ENCODE peak calls at places on chromosome 5, in five cellular contexts. P is upper lobe of right lung, Q is fibroblast of lung, N is AG04450, C is aorta. S is an unnamed sample.

GRCh38 chr5:73496984-73497457 is 1.2 kb upstream of the BTF3 start:
- DNase-seq in Q (peak), N (peak), P (no peak), C (no peak), S (no peak)

GRCh38 chr5:56326770-56327169 is 93.6 kb upstream of the ANKRD55 start:
- DNase-seq in C (no peak), Q (no peak), P (no peak), N (no peak), S (no peak)

GRCh38 chr5:120516799-120517198 is 52.7 kb downstream of the PRR16 start:
- DNase-seq in P (no peak), Q (peak), N (no peak), C (no peak), S (no peak)

GRCh38 chr5:169656125-169656990 is 19.3 kb downstream of the DOCK2 start:
- DNase-seq in C (no peak), Q (no peak), P (no peak), N (no peak), S (no peak)

GRCh38 chr5:173785866-173786265 is 102.3 kb upstream of the CPEB4 start:
- DNase-seq in P (no peak), N (no peak), C (no peak), Q (no peak), S (no peak)

GRCh38 chr5:102539598-102539997 is 40.8 kb upstream of the SLCO6A1 start:
- DNase-seq in N (no peak), Q (no peak), P (no peak), C (no peak), S (no peak)

GRCh38 chr5:35794688-35795375 is 61.9 kb upstream of the IL7R start:
- DNase-seq in P (no peak), C (no peak), N (no peak), Q (no peak), S (no peak)

GRCh38 chr5:103452666-103453065 is 109.9 kb downstream of the NUDT12 start:
- DNase-seq in N (no peak), Q (no peak), C (peak), P (no peak), S (no peak)

GRCh38 chr5:133499896-133500295 is 112.4 kb downstream of the FSTL4 start:
- DNase-seq in N (no peak), C (no peak), Q (no peak), P (no peak), S (no peak)

GRCh38 chr5:14101922-14102321 is 41.2 kb upstream of the TRIO start:
- DNase-seq in N (no peak), Q (no peak), C (no peak), P (no peak), S (no peak)

GRCh38 chr5:173562451-173562850 is 54.0 kb downstream of the BOD1 start:
- DNase-seq in P (no peak), N (no peak), Q (no peak), C (no peak), S (no peak)

DNA sequence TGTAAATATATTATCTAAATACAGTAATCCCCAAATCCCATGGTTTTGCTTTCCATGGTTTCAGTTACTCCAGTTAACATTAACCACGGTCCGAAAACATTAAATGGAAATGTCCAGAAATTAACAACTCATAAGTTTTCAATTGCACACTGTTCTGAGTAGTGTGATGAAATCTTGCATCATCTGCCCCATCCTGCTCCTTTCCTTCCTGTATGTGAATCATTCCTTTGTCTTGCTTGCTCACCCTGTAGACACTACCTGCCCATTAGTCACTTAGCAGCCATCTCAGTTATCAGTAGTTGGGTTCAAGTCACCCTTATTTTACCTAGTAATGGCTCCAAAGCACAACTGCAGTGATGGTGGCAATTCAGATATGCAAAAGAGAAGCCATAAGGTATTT is 1568.5 kb upstream of the WWC1 start:
- DNase-seq in P (no peak), C (no peak), N (no peak), Q (peak), S (no peak)
- H3K27ac ChIP-seq in P (no peak), C (no peak), N (no peak), Q (no peak), S (no peak)

GRCh38 chr5:113163328-113163727 is 186.7 kb downstream of the DCP2 start:
- DNase-seq in N (no peak), P (no peak), Q (no peak), C (no peak), S (no peak)
- H3K27ac ChIP-seq in N (no peak), P (no peak), Q (no peak), C (no peak), S (no peak)

DNA sequence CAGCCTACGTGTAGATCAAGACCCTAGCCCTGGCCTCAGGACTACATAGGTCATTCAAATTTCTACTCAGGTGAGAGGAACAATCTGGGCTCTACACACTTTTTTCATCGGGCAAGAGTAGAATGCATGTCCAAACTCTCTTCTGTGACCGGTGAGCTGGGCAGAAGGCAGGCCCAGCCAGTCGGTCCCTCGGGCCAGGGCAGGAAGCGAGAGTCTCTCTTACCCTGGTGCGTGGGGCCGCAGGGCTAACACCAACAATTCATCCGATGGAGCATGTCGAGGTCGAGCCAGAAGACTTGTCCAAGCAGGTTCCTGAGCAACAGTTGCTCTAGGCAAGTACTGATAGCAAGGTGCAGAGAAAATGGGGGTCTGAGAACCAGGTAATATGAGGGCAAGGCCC is 88.5 kb downstream of the KLHL3 start:
- DNase-seq in P (no peak), C (no peak), Q (no peak), N (no peak), S (no peak)
- H3K27ac ChIP-seq in P (no peak), C (no peak), Q (no peak), N (no peak), S (peak)

GRCh38 chr5:68444048-68444447 is 228.5 kb downstream of the PIK3R1 start:
- DNase-seq in N (no peak), P (no peak), C (no peak), Q (no peak), S (no peak)

GRCh38 chr5:68443091-68443490 is 227.5 kb downstream of the PIK3R1 start:
- DNase-seq in N (no peak), Q (no peak), C (no peak), P (no peak), S (no peak)

GRCh38 chr5:68440255-68440654 is 224.7 kb downstream of the PIK3R1 start:
- DNase-seq in C (no peak), P (no peak), Q (no peak), N (no peak), S (no peak)

GRCh38 chr5:68440666-68441065 is 225.1 kb downstream of the PIK3R1 start:
- DNase-seq in C (no peak), N (no peak), Q (no peak), P (no peak), S (no peak)

DNA sequence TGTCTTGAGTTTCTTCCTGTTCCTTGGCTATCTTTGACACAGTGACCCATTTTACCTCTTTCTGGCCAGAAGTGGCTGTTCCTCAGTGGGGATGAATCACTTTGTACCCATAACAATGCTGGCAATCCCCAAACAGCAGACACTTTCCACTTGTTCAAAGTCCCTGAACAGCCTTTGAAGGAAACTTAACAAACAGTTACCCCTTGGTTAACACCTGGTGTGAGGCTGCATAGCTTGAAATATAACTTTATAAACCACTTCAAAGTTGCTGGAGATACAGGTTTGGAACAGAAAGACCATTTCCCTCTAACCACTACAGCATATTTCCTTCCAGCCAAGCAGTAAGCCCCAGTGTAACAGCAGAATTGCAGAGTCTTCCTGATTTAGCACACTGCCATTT is 225.8 kb downstream of the PIK3R1 start:
- DNase-seq in Q (no peak), P (no peak), C (no peak), N (no peak), S (no peak)
- H3K27ac ChIP-seq in Q (no peak), P (no peak), C (no peak), N (no peak), S (no peak)

GRCh38 chr5:1633605-1634336 is 110.0 kb upstream of the LPCAT1 start:
- DNase-seq in C (peak), N (no peak), Q (peak), P (peak), S (peak)
- H3K27ac ChIP-seq in C (peak), N (no peak), Q (peak), P (peak), S (peak)

GRCh38 chr5:151408633-151409243 is 38.7 kb upstream of the SLC36A1 start:
- DNase-seq in C (no peak), N (no peak), P (no peak), Q (no peak), S (no peak)

GRCh38 chr5:151405334-151405872 is 42.0 kb upstream of the SLC36A1 start:
- DNase-seq in C (no peak), P (no peak), N (no peak), Q (no peak), S (no peak)

DNA sequence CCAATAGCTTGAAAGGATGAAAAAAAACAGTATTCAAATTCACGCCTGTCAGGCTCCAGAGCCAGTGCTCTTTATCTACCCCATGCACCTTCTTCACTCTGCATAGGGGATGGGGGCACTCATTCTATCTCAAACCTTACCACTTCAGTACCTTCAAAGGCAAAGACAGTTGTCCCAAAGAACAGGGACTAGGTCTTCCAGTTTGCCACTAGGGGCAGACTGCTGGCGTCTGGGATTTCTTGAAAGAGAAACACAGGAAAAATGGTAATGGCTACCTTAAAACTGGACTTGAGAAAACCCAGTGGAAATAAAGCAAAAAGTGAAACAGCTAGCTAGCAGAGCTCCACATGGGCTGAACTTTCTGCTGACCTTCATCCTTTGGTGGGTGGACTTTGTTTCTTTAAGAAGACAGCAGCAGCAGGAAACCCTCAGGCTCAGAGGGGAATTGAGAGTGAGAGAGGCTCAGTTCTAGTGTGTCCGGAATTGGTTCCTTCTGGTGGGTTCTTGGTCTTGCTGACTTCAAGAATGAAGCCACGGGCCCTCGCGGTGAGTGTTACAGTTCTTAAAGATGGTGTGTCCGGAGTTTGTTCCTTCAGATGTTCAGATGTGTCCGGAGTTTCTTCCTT is 41.0 kb upstream of the SLC36A1 start:
- DNase-seq in C (no peak), P (no peak), Q (no peak), N (no peak), S (no peak)
- H3K27ac ChIP-seq in C (no peak), P (no peak), Q (no peak), N (no peak), S (no peak)

GRCh38 chr5:180008433-180008832 is 63.1 kb downstream of the RNF130 start:
- DNase-seq in N (no peak), C (no peak), Q (no peak), P (no peak), S (no peak)

GRCh38 chr5:180003145-180003544 is 68.4 kb downstream of the RNF130 start:
- DNase-seq in N (no peak), P (no peak), C (no peak), Q (no peak), S (no peak)

GRCh38 chr5:180006116-180006515 is 65.4 kb downstream of the RNF130 start:
- DNase-seq in C (no peak), P (no peak), Q (no peak), N (no peak), S (no peak)

GRCh38 chr5:180010636-180011035 is 60.9 kb downstream of the RNF130 start:
- DNase-seq in C (no peak), P (no peak), N (no peak), Q (no peak), S (no peak)

GRCh38 chr5:180007582-180007981 is 64.0 kb downstream of the RNF130 start:
- DNase-seq in P (no peak), C (no peak), N (no peak), Q (no peak), S (no peak)
- H3K27ac ChIP-seq in P (no peak), C (no peak), N (no peak), Q (no peak), S (no peak)

GRCh38 chr5:96651047-96651446 is 11.1 kb upstream of the CAST start:
- DNase-seq in P (no peak), Q (no peak), C (no peak), N (no peak), S (no peak)

GRCh38 chr5:96654209-96654608 is 8.0 kb upstream of the CAST start:
- DNase-seq in C (no peak), P (no peak), N (no peak), Q (no peak), S (no peak)

GRCh38 chr5:96651948-96652753 is 10.0 kb upstream of the CAST start:
- DNase-seq in P (no peak), C (no peak), Q (no peak), N (no peak), S (no peak)

GRCh38 chr5:96655085-96655484 is 7.1 kb upstream of the CAST start:
- DNase-seq in Q (no peak), C (no peak), N (no peak), P (no peak), S (no peak)

GRCh38 chr5:96652769-96653455 is 9.3 kb upstream of the CAST start:
- DNase-seq in P (no peak), N (no peak), Q (no peak), C (no peak), S (no peak)
- H3K27ac ChIP-seq in P (no peak), N (no peak), Q (no peak), C (no peak), S (no peak)